ENCODE peak calls at places on chromosomes 3 and 15, in nine cellular contexts. M is mesenchymal stem cell; E is epithelial cell of proximal tubule; Q is effector memory CD4-positive, alpha-beta T cell; A is endothelial cell of umbilical vein; W is bronchial epithelial cell; B is psoas muscle; J is neural progenitor cell; D is astrocyte of the cerebellum. S is an unnamed sample.

GRCh38 chr3:87270908-87271727 is 5.3 kb downstream of the POU1F1 start:
- DNase-seq in B (no peak), W (peak), D (no peak), E (no peak), J (no peak), Q (no peak), M (no peak), A (peak), S (no peak)

GRCh38 chr3:9168230-9168629 is 81.2 kb downstream of the SRGAP3 start:
- DNase-seq in B (no peak), E (no peak), D (no peak), Q (no peak), M (no peak), W (peak), J (peak), A (no peak), S (no peak)

GRCh38 chr3:133366921-133367320 is 32.9 kb upstream of the BFSP2 start:
- DNase-seq in E (no peak), W (no peak), B (no peak), D (no peak), A (no peak), Q (no peak), M (no peak), J (no peak), S (no peak)

GRCh38 chr15:82298520-82298919 is 35.9 kb downstream of the SAXO2 start:
- DNase-seq in A (no peak), M (no peak), J (no peak), D (no peak), W (no peak), E (no peak), B (no peak), Q (peak), S (no peak)

GRCh38 chr15:42582569-42583235 is 7.3 kb downstream of the STARD9 start:
- DNase-seq in B (no peak), A (no peak), Q (no peak), M (no peak), D (no peak), W (no peak), E (no peak), J (no peak), S (no peak)

GRCh38 chr15:95274038-95274437 is 1042.7 kb downstream of the MCTP2 start:
- DNase-seq in W (no peak), Q (no peak), B (no peak), A (no peak), D (no peak), E (no peak), M (no peak), J (no peak), S (no peak)

GRCh38 chr3:58419782-58420512 is 13.7 kb downstream of the PDHB start:
- DNase-seq in B (peak), W (peak), J (no peak), M (peak), Q (no peak), A (no peak), D (no peak), E (no peak), S (no peak)

GRCh38 chr15:49075876-49076275 is 29.6 kb upstream of the SECISBP2L start:
- DNase-seq in W (no peak), D (no peak), E (no peak), A (peak), B (no peak), J (no peak), Q (no peak), M (peak), S (no peak)

GRCh38 chr3:144403040-144403457 is 431.4 kb downstream of the DIPK2A start:
- DNase-seq in B (no peak), J (no peak), W (peak), M (peak), Q (no peak), E (no peak), A (no peak), D (no peak), S (no peak)

GRCh38 chr3:37987751-37988179 is 2.8 kb upstream of the VILL start:
- DNase-seq in D (no peak), J (no peak), A (no peak), M (peak), Q (no peak), E (no peak), W (peak), B (no peak), S (no peak)

GRCh38 chr15:99401971-99402732 is 150.9 kb downstream of the LRRC28 start:
- DNase-seq in E (no peak), W (no peak), M (no peak), Q (no peak), D (peak), B (no peak), A (no peak), J (no peak), S (no peak)

GRCh38 chr3:30586806-30587486 is 19.5 kb upstream of the TGFBR2 start:
- DNase-seq in B (no peak), J (no peak), Q (no peak), D (no peak), A (no peak), W (no peak), E (no peak), M (no peak), S (no peak)

GRCh38 chr15:83565133-83565532 is 88.8 kb upstream of the ADAMTSL3 start:
- DNase-seq in D (no peak), W (no peak), B (no peak), J (no peak), E (no peak), M (no peak), A (no peak), Q (no peak), S (no peak)

GRCh38 chr15:29410342-29410741 is 140.7 kb upstream of the NSMCE3 start:
- DNase-seq in J (no peak), B (no peak), W (no peak), A (no peak), D (no peak), Q (no peak), M (no peak), E (no peak), S (no peak)

DNA sequence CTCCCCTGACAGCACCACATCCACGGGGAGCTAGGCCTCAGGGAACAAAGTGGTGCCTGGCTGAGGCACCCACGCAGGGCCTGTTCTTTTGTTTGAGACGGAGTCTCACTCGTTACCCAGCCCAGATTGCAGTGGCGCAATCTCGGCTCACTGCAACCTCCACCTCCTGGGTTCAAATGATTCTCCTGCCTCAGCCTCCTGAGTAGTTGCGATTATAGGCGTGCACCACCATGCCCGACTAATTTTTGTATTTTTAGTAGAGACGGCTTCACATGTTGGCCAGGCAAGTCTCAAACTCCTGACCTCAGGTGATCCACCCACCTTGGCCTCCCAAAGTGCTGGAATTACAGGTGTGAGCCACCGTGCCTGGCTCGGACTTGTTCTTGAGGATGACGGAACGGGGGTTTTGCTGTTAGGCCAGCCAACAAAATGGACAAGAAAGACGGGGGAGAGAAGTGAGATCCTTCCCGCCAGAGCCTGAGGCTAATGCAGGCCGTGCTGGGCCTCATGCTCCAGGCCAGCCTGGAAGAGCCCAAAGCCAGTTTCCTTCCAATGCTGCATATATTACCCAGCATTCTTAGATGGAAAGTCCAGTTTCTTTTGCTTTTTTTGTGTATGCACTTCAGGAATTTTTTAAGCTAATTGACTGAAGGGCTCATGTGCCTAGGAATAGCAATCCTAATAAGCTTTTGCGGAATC is 28.1 kb upstream of the FURIN start:
- DNase-seq in A (no peak), M (no peak), Q (no peak), D (no peak), B (no peak), J (no peak), E (no peak), W (no peak), S (no peak)
- H3K4me3 ChIP-seq in A (no peak), M (no peak), Q (no peak), D (no peak), B (no peak), J (no peak), E (no peak), W (no peak), S (no peak)

GRCh38 chr3:194675680-194676079 is 3.7 kb upstream of the LSG1 start:
- DNase-seq in M (no peak), B (no peak), E (no peak), W (peak), A (no peak), D (no peak), J (no peak), Q (no peak), S (no peak)
- H3K4me3 ChIP-seq in M (no peak), B (no peak), E (no peak), W (no peak), A (no peak), D (no peak), J (no peak), Q (no peak), S (no peak)

DNA sequence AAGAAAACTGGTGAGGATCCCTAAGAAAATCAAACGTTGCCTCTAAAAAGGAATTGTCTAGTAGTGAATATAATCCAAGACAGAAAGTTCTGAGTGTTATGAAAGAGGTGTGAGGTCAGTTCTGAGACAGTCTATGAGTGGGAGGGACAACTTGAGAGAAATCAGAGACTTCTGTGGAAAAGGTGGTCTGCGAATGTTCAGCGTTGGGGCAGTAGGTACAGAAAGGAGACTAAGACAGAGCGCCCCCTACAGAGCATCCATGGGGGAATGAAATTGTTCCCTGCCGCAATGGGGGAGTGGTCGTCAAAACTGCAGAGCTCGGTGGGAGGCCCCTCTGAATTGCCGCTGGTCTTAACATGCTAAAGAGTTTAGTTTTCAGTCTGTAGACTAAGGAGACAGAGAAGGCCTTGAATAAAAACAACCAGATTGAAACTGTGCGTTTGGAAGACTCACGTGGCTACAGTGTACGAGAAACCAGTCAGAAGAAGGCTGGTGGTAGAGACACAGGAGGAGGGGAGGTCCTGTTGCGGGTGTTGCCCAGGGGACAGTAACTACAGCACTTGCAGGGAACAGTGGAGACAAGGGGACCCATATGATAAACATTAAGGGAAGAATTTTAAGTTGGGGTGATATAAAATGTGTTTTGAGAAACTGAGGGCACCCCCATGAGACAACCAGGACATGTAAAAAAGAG is 6.9 kb downstream of the TNIK start:
- DNase-seq in D (no peak), J (peak), A (no peak), B (no peak), M (no peak), W (no peak), Q (no peak), E (no peak), S (no peak)
- H3K4me3 ChIP-seq in D (no peak), J (peak), A (no peak), B (no peak), M (no peak), W (no peak), Q (no peak), E (no peak), S (no peak)

GRCh38 chr3:136789976-136790375 is 28.9 kb upstream of the SLC35G2 start:
- DNase-seq in J (no peak), W (no peak), M (no peak), Q (no peak), D (no peak), A (no peak), B (no peak), E (no peak), S (no peak)

GRCh38 chr3:136787226-136787793 is 31.6 kb upstream of the SLC35G2 start:
- DNase-seq in D (peak), J (no peak), M (peak), A (peak), W (no peak), Q (no peak), B (no peak), E (no peak), S (no peak)

GRCh38 chr3:136790786-136791185 is 28.1 kb upstream of the SLC35G2 start:
- DNase-seq in W (no peak), E (no peak), A (no peak), D (no peak), Q (no peak), B (no peak), J (no peak), M (no peak), S (no peak)

GRCh38 chr3:136783708-136784191 is 31.6 kb upstream of the STAG1 start:
- DNase-seq in Q (no peak), M (no peak), W (no peak), D (no peak), B (no peak), J (no peak), A (peak), E (no peak), S (no peak)

DNA sequence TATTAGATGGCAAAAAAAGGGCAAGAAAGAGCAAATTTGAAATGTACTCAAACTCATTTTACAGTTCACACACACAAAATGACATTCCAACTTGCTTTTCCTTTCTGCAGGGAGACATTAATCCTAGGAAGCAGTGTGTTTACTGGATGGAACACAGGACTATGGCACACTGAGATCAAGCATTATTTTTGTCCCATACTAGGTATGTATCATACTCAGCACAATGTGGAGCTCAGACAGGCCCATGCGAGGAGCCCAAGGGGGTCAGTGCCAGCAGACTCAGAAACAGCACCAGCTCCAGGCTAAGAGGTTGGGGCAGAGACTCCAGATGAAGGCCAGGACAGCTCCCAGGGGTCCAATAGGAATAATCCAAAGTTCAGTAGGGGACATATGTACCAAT is 30.8 kb upstream of the SLC35G2 start:
- DNase-seq in W (no peak), M (no peak), A (no peak), J (no peak), E (no peak), D (no peak), Q (no peak), B (no peak), S (no peak)
- H3K4me3 ChIP-seq in W (no peak), M (no peak), A (no peak), J (no peak), E (no peak), D (no peak), Q (no peak), B (no peak), S (no peak)